ENCODE peak calls at places on chromosomes 16 and 17, in ten cellular contexts. V, C, M, E, D, X, L, H, F and Q are unnamed samples.

GRCh38 chr16:3879887-3880564 is 487 bp downstream of the CREBBP start:
- DNase-seq in H (peak), E (no peak), M (peak), X (no peak), D (peak), F (peak), L (peak), V (peak), C (peak), Q (peak)

GRCh38 chr16:89922884-89923639 is at the start of gene TUBB3:
- DNase-seq in L (peak), V (peak), E (no peak), X (no peak), M (peak), C (peak), F (peak), D (peak), H (no peak), Q (peak)

GRCh38 chr16:685967-686366 is 1.8 kb upstream of the JMJD8 start:
- DNase-seq in E (no peak), D (peak), M (no peak), V (no peak), H (no peak), L (peak), C (no peak), F (peak), X (no peak), Q (peak)

GRCh38 chr16:23132921-23133532 is 16.2 kb downstream of the USP31 start:
- DNase-seq in V (no peak), C (no peak), F (no peak), D (no peak), M (no peak), X (no peak), L (no peak), H (peak), E (no peak), Q (no peak)

GRCh38 chr16:87178177-87178863 is 138.9 kb downstream of the C16orf95 start:
- DNase-seq in F (peak), M (no peak), D (no peak), E (no peak), C (no peak), H (no peak), X (no peak), L (no peak), V (no peak), Q (peak)

GRCh38 chr16:49731911-49732310 is 124.0 kb downstream of the ZNF423 start:
- DNase-seq in H (no peak), C (no peak), M (no peak), X (no peak), L (no peak), V (no peak), F (no peak), D (no peak), E (no peak), Q (no peak)

GRCh38 chr17:40501499-40501911 is at the start of gene TNS4:
- DNase-seq in F (no peak), V (no peak), X (no peak), E (no peak), H (no peak), M (no peak), C (no peak), L (peak), D (no peak), Q (no peak)

GRCh38 chr16:8655184-8655717 is 19.2 kb upstream of the ABAT start:
- DNase-seq in E (no peak), V (no peak), L (no peak), H (no peak), M (no peak), C (no peak), F (peak), D (no peak), X (no peak), Q (peak)

GRCh38 chr16:2753523-2754020 is 1.1 kb downstream of the SRRM2 start:
- DNase-seq in H (no peak), D (no peak), X (no peak), F (no peak), M (no peak), E (no peak), C (no peak), V (no peak), L (no peak), Q (no peak)

GRCh38 chr17:7589891-7590611 is at the start of gene SOX15:
- DNase-seq in D (peak), E (no peak), H (no peak), L (peak), C (no peak), F (no peak), M (no peak), X (no peak), V (no peak), Q (no peak)

GRCh38 chr16:47885489-47885888 is 270.3 kb downstream of the ABCC12 start:
- DNase-seq in M (no peak), L (no peak), F (no peak), C (no peak), H (no peak), X (no peak), E (no peak), V (no peak), D (no peak), Q (no peak)

GRCh38 chr17:1087381-1088241 is 90.7 kb downstream of the TIMM22 start:
- DNase-seq in F (no peak), E (no peak), V (no peak), X (no peak), H (peak), D (no peak), M (no peak), L (peak), C (peak), Q (peak)

GRCh38 chr16:56732832-56733231 is 2.9 kb downstream of the NUP93 start:
- DNase-seq in H (no peak), F (no peak), X (no peak), V (no peak), D (no peak), E (no peak), C (no peak), M (no peak), L (no peak), Q (no peak)

GRCh38 chr17:8362651-8363332 is 13.7 kb downstream of the KRABD2 start:
- DNase-seq in X (no peak), F (no peak), V (no peak), E (no peak), H (no peak), D (peak), C (no peak), M (no peak), L (no peak), Q (no peak)

GRCh38 chr16:11669380-11670146 is 1.3 kb downstream of the SNN start:
- DNase-seq in V (no peak), X (no peak), L (no peak), M (peak), H (peak), F (no peak), D (peak), E (no peak), C (no peak), Q (no peak)

GRCh38 chr16:60582528-60582927 is 1453.7 kb downstream of the CDH8 start:
- DNase-seq in X (no peak), D (no peak), H (no peak), F (no peak), L (no peak), C (no peak), E (no peak), M (no peak), V (no peak), Q (no peak)

GRCh38 chr17:50062323-50063243 is 6.7 kb downstream of the ITGA3 start:
- DNase-seq in F (no peak), V (no peak), X (peak), C (no peak), H (peak), M (no peak), E (no peak), L (peak), D (peak), Q (no peak)

GRCh38 chr17:50059256-50059655 is 3.3 kb downstream of the ITGA3 start:
- DNase-seq in V (no peak), E (no peak), H (no peak), X (no peak), F (no peak), D (no peak), C (no peak), L (peak), M (no peak), Q (no peak)

GRCh38 chr17:50059759-50060273 is 3.9 kb downstream of the ITGA3 start:
- DNase-seq in M (no peak), V (no peak), E (no peak), F (no peak), L (peak), D (no peak), C (no peak), H (no peak), X (no peak), Q (no peak)

GRCh38 chr17:50063516-50064252 is 7.8 kb downstream of the ITGA3 start:
- DNase-seq in C (no peak), H (no peak), L (peak), F (no peak), X (no peak), M (no peak), D (peak), V (no peak), E (no peak), Q (no peak)

GRCh38 chr17:50060951-50061712 is 5.2 kb downstream of the ITGA3 start:
- DNase-seq in X (no peak), L (peak), V (no peak), C (no peak), E (no peak), H (peak), F (no peak), D (peak), M (no peak), Q (no peak)
- TF ChIP-seq CTCF in X (no peak), L (no peak), V (no peak), C (no peak), E (no peak), H (no peak), F (no peak), D (no peak), M (no peak), Q (no peak)

DNA sequence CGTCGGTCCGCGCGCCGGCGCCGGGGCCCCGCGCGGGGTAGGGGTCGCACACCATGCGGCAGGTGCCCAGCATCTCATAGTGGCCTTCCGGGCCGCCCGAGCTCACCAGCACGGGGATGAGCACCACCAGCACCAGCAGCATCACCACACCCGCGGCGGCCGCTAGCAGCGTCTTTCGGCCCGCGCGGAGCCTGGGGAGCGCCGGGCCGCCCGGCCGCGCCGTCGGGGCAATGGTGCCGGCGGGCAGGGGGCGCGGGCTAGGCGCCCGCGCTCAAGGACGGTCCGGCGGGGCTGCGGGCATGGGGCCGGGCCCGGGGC is 237 bp downstream of the C1QL1 start:
- DNase-seq in C (no peak), V (no peak), L (no peak), F (no peak), E (no peak), X (no peak), M (no peak), H (no peak), D (no peak), Q (no peak)
- TF ChIP-seq CTCF in C (no peak), V (no peak), L (no peak), F (no peak), E (no peak), X (no peak), M (no peak), H (no peak), D (no peak), Q (no peak)

DNA sequence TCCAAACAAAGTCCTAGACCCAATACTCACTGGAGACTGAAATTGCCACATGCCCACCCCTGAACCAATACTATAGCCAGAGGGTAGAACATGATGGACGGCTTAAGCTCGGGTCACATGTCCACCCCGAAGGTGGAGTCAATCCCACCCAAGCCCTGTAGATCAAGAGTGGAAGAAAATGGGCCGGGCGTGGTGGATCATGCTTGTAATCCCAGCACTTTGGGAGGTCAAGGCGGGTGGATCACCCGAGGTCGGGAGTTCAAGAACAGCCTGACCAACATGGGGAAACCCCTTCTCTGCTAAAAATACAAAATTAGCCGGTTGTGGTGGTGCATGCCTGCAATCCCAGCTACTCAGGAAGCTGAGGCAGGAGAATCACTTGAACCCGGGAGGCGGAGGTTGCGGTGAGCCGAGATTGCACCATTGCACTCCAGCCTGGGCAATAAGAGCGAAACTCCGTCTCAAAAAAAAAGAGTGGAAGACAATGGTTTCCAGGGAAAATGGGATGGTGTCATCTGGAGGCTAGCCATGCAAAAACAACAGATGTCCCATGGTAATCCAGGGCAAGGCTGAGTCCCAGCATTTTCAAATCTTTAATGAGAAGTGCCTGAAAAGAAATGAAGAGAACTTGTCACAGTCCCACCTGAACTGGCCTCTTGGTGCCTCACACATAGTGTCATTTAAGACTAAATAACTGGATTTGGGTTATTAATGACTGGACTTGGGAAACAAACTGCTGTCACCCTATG is 30.1 kb downstream of the CD300LF start:
- DNase-seq in H (no peak), D (no peak), M (no peak), X (no peak), V (no peak), F (no peak), E (no peak), C (no peak), L (no peak), Q (no peak)
- TF ChIP-seq CTCF in H (no peak), D (no peak), M (no peak), X (no peak), V (no peak), F (no peak), E (no peak), C (no peak), L (no peak), Q (no peak)

GRCh38 chr17:80692931-80693467 is 148.4 kb downstream of the RPTOR start:
- DNase-seq in L (no peak), E (no peak), X (no peak), D (no peak), V (no peak), F (no peak), C (no peak), H (no peak), M (no peak), Q (no peak)
- TF ChIP-seq CTCF in L (no peak), E (no peak), X (no peak), D (no peak), V (no peak), F (no peak), C (no peak), H (no peak), M (no peak), Q (no peak)

GRCh38 chr17:17714879-17715278 is 33.6 kb downstream of the RAI1 start:
- DNase-seq in C (no peak), E (no peak), X (no peak), D (no peak), L (no peak), M (no peak), H (no peak), F (no peak), V (no peak), Q (no peak)
- TF ChIP-seq CTCF in C (no peak), E (no peak), X (no peak), D (no peak), L (no peak), M (no peak), H (no peak), F (no peak), V (no peak), Q (no peak)

GRCh38 chr17:15441315-15441714 is 26.1 kb downstream of the CDRT4 start:
- DNase-seq in F (no peak), E (no peak), D (no peak), L (no peak), H (no peak), C (no peak), X (no peak), M (no peak), V (no peak), Q (no peak)

GRCh38 chr17:15432807-15433547 is 34.4 kb downstream of the CDRT4 start:
- DNase-seq in M (no peak), E (no peak), D (no peak), L (no peak), F (no peak), C (no peak), V (no peak), X (no peak), H (peak), Q (no peak)

GRCh38 chr17:15431766-15432165 is 35.7 kb downstream of the CDRT4 start:
- DNase-seq in H (no peak), F (no peak), V (no peak), E (no peak), L (no peak), M (no peak), C (no peak), X (no peak), D (no peak), Q (no peak)

GRCh38 chr17:15440347-15440746 is 27.1 kb downstream of the CDRT4 start:
- DNase-seq in X (no peak), E (no peak), M (no peak), V (no peak), L (no peak), C (no peak), F (no peak), D (no peak), H (no peak), Q (no peak)

GRCh38 chr17:15436399-15437369 is 30.7 kb downstream of the CDRT4 start:
- DNase-seq in L (peak), E (no peak), M (no peak), H (peak), C (peak), F (no peak), D (no peak), V (no peak), X (no peak), Q (peak)
- TF ChIP-seq CTCF in L (peak), E (no peak), M (no peak), H (no peak), C (peak), F (no peak), D (peak), V (peak), X (peak), Q (peak)

DNA sequence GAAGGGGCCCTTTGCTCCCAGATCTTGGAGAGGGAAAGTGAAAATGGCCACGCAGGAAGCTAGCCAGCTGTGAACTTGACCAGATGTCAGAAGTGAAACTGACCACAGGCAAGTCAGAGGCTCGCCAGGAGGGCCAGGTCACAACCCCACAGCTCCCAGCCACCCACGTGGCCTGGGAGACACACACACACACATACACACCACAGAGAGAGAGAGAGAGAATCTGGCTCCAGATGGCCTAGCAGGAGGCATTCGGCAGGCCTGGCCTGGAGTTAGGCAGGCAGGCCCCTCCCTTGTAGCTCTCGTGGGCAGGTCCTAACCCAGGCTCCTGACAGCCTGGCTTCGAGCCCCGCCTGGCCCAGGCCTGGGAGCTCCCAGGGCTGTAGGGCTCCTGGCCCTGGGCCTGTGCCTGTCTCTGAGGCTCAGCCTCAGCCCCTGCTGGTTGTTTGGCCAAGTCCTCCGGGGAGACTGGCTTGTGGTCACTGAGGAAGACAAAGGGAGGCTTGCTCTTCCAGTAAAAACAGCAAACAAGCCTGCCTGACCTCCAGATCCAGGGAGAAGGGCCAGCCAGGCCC is 20.2 kb downstream of the NGFR start:
- DNase-seq in F (peak), L (peak), H (peak), C (peak), X (no peak), E (no peak), M (peak), V (no peak), D (peak), Q (no peak)
- TF ChIP-seq CTCF in F (peak), L (no peak), H (peak), C (peak), X (no peak), E (peak), M (no peak), V (no peak), D (peak), Q (no peak)

DNA sequence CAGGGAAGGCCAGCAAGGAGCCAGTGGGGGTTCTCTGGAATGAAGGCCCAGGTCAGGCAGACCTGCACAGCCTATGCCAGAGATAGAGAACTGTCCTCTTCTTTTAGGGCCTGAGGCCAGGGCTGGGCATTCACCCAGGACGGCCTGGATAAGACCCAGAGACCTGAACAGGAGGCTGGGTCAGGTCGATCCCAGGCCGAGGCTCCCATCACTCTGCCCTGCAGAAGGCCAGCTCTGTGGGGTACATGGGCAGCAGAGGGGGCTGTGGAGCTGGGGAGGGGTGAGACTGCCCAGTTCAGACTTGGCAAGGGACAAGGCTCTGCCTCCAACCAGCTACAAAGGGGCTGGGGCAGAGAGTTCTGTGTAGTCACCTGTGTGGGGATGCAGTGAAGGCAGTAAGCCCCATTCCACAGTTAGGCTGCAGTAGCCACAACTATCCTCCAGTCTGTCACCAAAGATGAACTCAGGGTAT is 14.6 kb downstream of the HSD11B2 start:
- DNase-seq in F (no peak), E (no peak), M (no peak), L (no peak), X (no peak), V (no peak), D (no peak), H (peak), C (no peak), Q (no peak)
- TF ChIP-seq CTCF in F (no peak), E (no peak), M (no peak), L (no peak), X (peak), V (no peak), D (peak), H (peak), C (no peak), Q (no peak)

GRCh38 chr16:31713945-31714898 is 159.4 kb upstream of the ZNF267 start:
- DNase-seq in H (no peak), E (no peak), C (no peak), D (no peak), L (no peak), X (no peak), M (no peak), F (peak), V (no peak), Q (peak)
- TF ChIP-seq CTCF in H (no peak), E (no peak), C (peak), D (peak), L (peak), X (peak), M (peak), F (peak), V (no peak), Q (peak)

GRCh38 chr17:64508683-64509082 is 1.9 kb downstream of the CEP95 start:
- DNase-seq in C (no peak), V (no peak), X (no peak), L (no peak), M (no peak), F (no peak), E (no peak), H (no peak), D (no peak), Q (no peak)

GRCh38 chr17:64506201-64506575 is at the start of gene DDX5:
- DNase-seq in F (peak), X (peak), L (peak), H (peak), C (peak), E (peak), D (peak), M (no peak), V (peak), Q (peak)

GRCh38 chr17:64506576-64507417 is at the start of gene CEP95:
- DNase-seq in C (peak), V (peak), F (peak), M (peak), L (peak), H (peak), E (peak), X (peak), D (peak), Q (peak)

GRCh38 chr17:64509179-64509578 is 2.4 kb downstream of the CEP95 start:
- DNase-seq in L (no peak), D (no peak), C (no peak), E (no peak), F (no peak), V (no peak), M (no peak), X (no peak), H (no peak), Q (no peak)

DNA sequence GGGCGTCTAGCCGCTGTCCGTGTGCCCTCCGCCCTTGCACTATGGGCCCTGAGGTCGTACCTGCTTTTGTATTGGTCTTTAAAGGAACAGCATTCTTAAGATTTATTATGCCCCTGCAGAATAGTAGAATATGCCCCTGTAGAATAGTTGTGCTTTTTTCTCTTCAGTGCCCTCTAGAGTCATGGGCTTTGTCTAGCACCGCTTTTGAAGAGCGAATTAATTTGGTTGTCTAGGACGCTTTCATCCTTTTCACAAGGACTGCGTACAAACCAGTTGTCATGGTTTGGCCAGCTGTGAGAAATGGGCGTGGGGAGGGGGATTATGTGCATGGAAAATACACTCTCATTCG is 615 bp downstream of the CEP95 start:
- DNase-seq in D (peak), V (no peak), M (no peak), L (peak), E (no peak), H (peak), X (no peak), C (no peak), F (no peak), Q (peak)
- TF ChIP-seq CTCF in D (peak), V (peak), M (peak), L (peak), E (peak), H (peak), X (peak), C (peak), F (no peak), Q (no peak)